ENCODE peak calls at places on chromosome 16, in six cellular contexts. One of them, this sample, is unnamed.

GRCh38 chr16:30745082-30745481 is 3.1 kb upstream of the PHKG2 start:
- DNase-seq in GM03348: no peak
- DNase-seq in endothelial cell: no peak
- DNase-seq in fibroblast of mammary gland: no peak
- DNase-seq in OCI-M1: no peak
- DNase-seq in AML-193: no peak
- DNase-seq in this sample: no peak

GRCh38 chr16:62967606-62968005 is 931.4 kb upstream of the CDH8 start:
- DNase-seq in GM03348: no peak
- DNase-seq in OCI-M1: no peak
- DNase-seq in fibroblast of mammary gland: no peak
- DNase-seq in AML-193: no peak
- DNase-seq in endothelial cell: no peak
- DNase-seq in this sample: no peak

GRCh38 chr16:64718481-64718880 is 403.4 kb downstream of the CDH11 start:
- DNase-seq in AML-193: no peak
- DNase-seq in OCI-M1: no peak
- DNase-seq in endothelial cell: no peak
- DNase-seq in GM03348: no peak
- DNase-seq in fibroblast of mammary gland: no peak
- DNase-seq in this sample: no peak

GRCh38 chr16:78566397-78567073 is 467.1 kb downstream of the WWOX start:
- DNase-seq in endothelial cell: no peak
- DNase-seq in GM03348: no peak
- DNase-seq in AML-193: no peak
- DNase-seq in fibroblast of mammary gland: no peak
- DNase-seq in OCI-M1: no peak
- DNase-seq in this sample: peak; percentile 8

GRCh38 chr16:84547539-84548058 is 43.1 kb upstream of the MEAK7 start:
- DNase-seq in AML-193: no peak
- DNase-seq in GM03348: no peak
- DNase-seq in OCI-M1: no peak
- DNase-seq in fibroblast of mammary gland: no peak
- DNase-seq in endothelial cell: no peak
- DNase-seq in this sample: no peak

GRCh38 chr16:85168732-85169256 is 56.5 kb upstream of the CIBAR2 start:
- DNase-seq in GM03348: peak; percentile 95
- DNase-seq in OCI-M1: peak; percentile 26
- DNase-seq in endothelial cell: no peak
- DNase-seq in AML-193: no peak
- DNase-seq in fibroblast of mammary gland: peak; percentile 56
- DNase-seq in this sample: peak; percentile 82

GRCh38 chr16:8660841-8661301 is 13.5 kb upstream of the ABAT start:
- DNase-seq in AML-193: no peak
- DNase-seq in fibroblast of mammary gland: peak; percentile 54
- DNase-seq in OCI-M1: peak; percentile 70
- DNase-seq in GM03348: peak; percentile 84
- DNase-seq in endothelial cell: peak; percentile 82
- DNase-seq in this sample: peak; percentile 96

GRCh38 chr16:81401035-81401950 is 43.3 kb upstream of the CMIP start:
- DNase-seq in fibroblast of mammary gland: peak; percentile 66
- DNase-seq in OCI-M1: no peak
- DNase-seq in GM03348: peak; percentile 70
- DNase-seq in AML-193: no peak
- DNase-seq in endothelial cell: no peak
- DNase-seq in this sample: no peak

GRCh38 chr16:19707699-19708497 is 10.1 kb downstream of the KNOP1 start:
- DNase-seq in OCI-M1: no peak
- DNase-seq in GM03348: no peak
- DNase-seq in AML-193: no peak
- DNase-seq in endothelial cell: no peak
- DNase-seq in fibroblast of mammary gland: no peak
- DNase-seq in this sample: no peak

GRCh38 chr16:85690469-85691064 is 1.8 kb upstream of the GINS2 start:
- DNase-seq in AML-193: no peak
- DNase-seq in fibroblast of mammary gland: no peak
- DNase-seq in OCI-M1: no peak
- DNase-seq in GM03348: no peak
- DNase-seq in endothelial cell: no peak
- DNase-seq in this sample: no peak

GRCh38 chr16:51147776-51148673 is 3.0 kb downstream of the SALL1 start:
- DNase-seq in endothelial cell: no peak
- DNase-seq in OCI-M1: no peak
- DNase-seq in AML-193: no peak
- DNase-seq in GM03348: no peak
- DNase-seq in fibroblast of mammary gland: no peak
- DNase-seq in this sample: no peak

GRCh38 chr16:31350275-31351005 is 4.5 kb upstream of the ITGAX start:
- DNase-seq in endothelial cell: no peak
- DNase-seq in OCI-M1: no peak
- DNase-seq in GM03348: no peak
- DNase-seq in AML-193: peak; percentile 28
- DNase-seq in fibroblast of mammary gland: no peak
- DNase-seq in this sample: no peak

GRCh38 chr16:30786115-30786935 is 680 bp downstream of the ZNF629 start:
- DNase-seq in AML-193: no peak
- DNase-seq in OCI-M1: peak; percentile 44
- DNase-seq in fibroblast of mammary gland: peak; percentile 63
- DNase-seq in GM03348: peak; percentile 92
- DNase-seq in endothelial cell: peak; percentile 57
- DNase-seq in this sample: peak; percentile 78

GRCh38 chr16:84864266-84864955 is 44.6 kb downstream of the CRISPLD2 start:
- DNase-seq in fibroblast of mammary gland: no peak
- DNase-seq in OCI-M1: no peak
- DNase-seq in GM03348: no peak
- DNase-seq in endothelial cell: no peak
- DNase-seq in AML-193: no peak
- DNase-seq in this sample: no peak

GRCh38 chr16:17367034-17367433 is 103.7 kb downstream of the XYLT1 start:
- DNase-seq in endothelial cell: no peak
- DNase-seq in GM03348: no peak
- DNase-seq in AML-193: no peak
- DNase-seq in OCI-M1: no peak
- DNase-seq in fibroblast of mammary gland: no peak
- DNase-seq in this sample: no peak

GRCh38 chr16:66618588-66618987 is 14.1 kb downstream of the CMTM3 start:
- DNase-seq in fibroblast of mammary gland: peak; percentile 99
- DNase-seq in AML-193: no peak
- DNase-seq in OCI-M1: no peak
- DNase-seq in GM03348: peak; percentile 92
- DNase-seq in endothelial cell: no peak
- DNase-seq in this sample: no peak

GRCh38 chr16:19118938-19119431 is 5.2 kb downstream of the ITPRIPL2 start:
- DNase-seq in OCI-M1: peak; percentile 93
- DNase-seq in fibroblast of mammary gland: peak; percentile 94
- DNase-seq in endothelial cell: no peak
- DNase-seq in GM03348: peak; percentile 91
- DNase-seq in AML-193: peak; percentile 34
- DNase-seq in this sample: no peak

GRCh38 chr16:72876221-72876620 is 171.7 kb downstream of the ZFHX3 start:
- DNase-seq in fibroblast of mammary gland: peak; percentile 85
- DNase-seq in OCI-M1: no peak
- DNase-seq in GM03348: peak; percentile 47
- DNase-seq in endothelial cell: no peak
- DNase-seq in AML-193: peak; percentile 82
- DNase-seq in this sample: no peak

GRCh38 chr16:3744018-3744417 is 26.7 kb upstream of the TRAP1 start:
- DNase-seq in OCI-M1: no peak
- DNase-seq in fibroblast of mammary gland: no peak
- DNase-seq in endothelial cell: no peak
- DNase-seq in AML-193: no peak
- DNase-seq in GM03348: no peak
- DNase-seq in this sample: no peak

GRCh38 chr16:87562201-87562600 is 40.1 kb upstream of the JPH3 start:
- DNase-seq in OCI-M1: no peak
- DNase-seq in endothelial cell: no peak
- DNase-seq in fibroblast of mammary gland: no peak
- DNase-seq in GM03348: no peak
- DNase-seq in AML-193: no peak
- DNase-seq in this sample: no peak

GRCh38 chr16:84055366-84055765 is 12.8 kb upstream of the SLC38A8 start:
- DNase-seq in endothelial cell: no peak
- DNase-seq in AML-193: no peak
- DNase-seq in GM03348: no peak
- DNase-seq in OCI-M1: no peak
- DNase-seq in fibroblast of mammary gland: no peak
- DNase-seq in this sample: no peak

GRCh38 chr16:79171504-79172240 is 428.9 kb downstream of the MAF start:
- DNase-seq in endothelial cell: no peak
- DNase-seq in AML-193: no peak
- DNase-seq in fibroblast of mammary gland: no peak
- DNase-seq in OCI-M1: no peak
- DNase-seq in GM03348: no peak
- DNase-seq in this sample: peak; percentile 17

GRCh38 chr16:69324013-69324531 is 6.3 kb downstream of the PDF start:
- DNase-seq in AML-193: peak; percentile 22
- DNase-seq in GM03348: no peak
- DNase-seq in endothelial cell: no peak
- DNase-seq in fibroblast of mammary gland: no peak
- DNase-seq in OCI-M1: peak; percentile 24
- DNase-seq in this sample: no peak

GRCh38 chr16:22428654-22429053 is 54.2 kb upstream of the CDR2 start:
- DNase-seq in OCI-M1: no peak
- DNase-seq in GM03348: no peak
- DNase-seq in fibroblast of mammary gland: no peak
- DNase-seq in AML-193: no peak
- DNase-seq in endothelial cell: no peak
- DNase-seq in this sample: no peak

GRCh38 chr16:56576585-56577299 is 11.9 kb downstream of the MT4 start:
- DNase-seq in OCI-M1: peak; percentile 69
- DNase-seq in fibroblast of mammary gland: peak; percentile 62
- DNase-seq in endothelial cell: peak; percentile 69
- DNase-seq in AML-193: peak; percentile 67
- DNase-seq in GM03348: peak; percentile 88
- DNase-seq in this sample: peak; percentile 94